ENCODE peak calls at places on chromosomes 7 and 10, in eight cellular contexts. E is NCI-H1105, Q is Kasumi-1, J is RCC 7860, W is omental fat pad, O is PC-3, L is SJSA1, Z is activated T-cell treated with anti-CD3 and anti-CD28 coated beads for 1 hour. N is an unnamed sample.

GRCh38 chr7:155471728-155472127 is 13.8 kb downstream of the EN2 start:
- DNase-seq in E (no peak), Q (no peak), J (no peak), W (no peak), O (no peak), L (no peak), Z (no peak), N (no peak)

GRCh38 chr10:110918269-110918632 is 729 bp downstream of the BBIP1 start:
- DNase-seq in E (peak), Q (peak), J (peak), W (peak), O (peak), L (peak), Z (peak), N (peak)

GRCh38 chr7:114153700-114154099 is 234.9 kb upstream of the PPP1R3A start:
- DNase-seq in E (no peak), Q (no peak), J (no peak), W (no peak), O (no peak), L (no peak), Z (no peak), N (no peak)

GRCh38 chr7:100875356-100875751 is 451 bp downstream of the SRRT start:
- DNase-seq in E (no peak), Q (no peak), J (peak), W (no peak), O (peak), L (no peak), Z (no peak), N (no peak)

GRCh38 chr10:99331207-99331803 is 2.1 kb downstream of the CNNM1 start:
- DNase-seq in E (no peak), Q (peak), J (no peak), W (no peak), O (peak), L (no peak), Z (no peak), N (no peak)

GRCh38 chr10:124586142-124586541 is 124.5 kb downstream of the LHPP start:
- DNase-seq in E (no peak), Q (no peak), J (no peak), W (no peak), O (no peak), L (no peak), Z (no peak), N (no peak)

GRCh38 chr10:93501650-93502049 is 5.2 kb downstream of the CEP55 start:
- DNase-seq in E (no peak), Q (no peak), J (no peak), W (no peak), O (no peak), L (no peak), Z (no peak), N (no peak)

GRCh38 chr10:131708225-131708624 is 192.6 kb upstream of the PPP2R2D start:
- DNase-seq in E (no peak), Q (no peak), J (no peak), W (no peak), O (no peak), L (no peak), Z (no peak), N (no peak)

GRCh38 chr10:97861351-97861750 is 11.7 kb downstream of the GOLGA7B start:
- DNase-seq in E (no peak), Q (peak), J (peak), W (no peak), O (peak), L (no peak), Z (no peak), N (peak)

GRCh38 chr10:74039561-74040145 is 41.7 kb downstream of the VCL start:
- DNase-seq in E (no peak), Q (peak), J (no peak), W (no peak), O (no peak), L (no peak), Z (no peak), N (no peak)

GRCh38 chr7:137890449-137890916 is 43.7 kb upstream of the DGKI start:
- DNase-seq in E (no peak), Q (no peak), J (no peak), W (no peak), O (no peak), L (no peak), Z (no peak), N (no peak)

GRCh38 chr7:32164341-32164996 is 94.3 kb upstream of the PDE1C start:
- DNase-seq in E (no peak), Q (peak), J (peak), W (no peak), O (peak), L (peak), Z (no peak), N (peak)

GRCh38 chr10:119412244-119412750 is 130.2 kb downstream of the RGS10 start:
- DNase-seq in E (no peak), Q (no peak), J (no peak), W (no peak), O (no peak), L (no peak), Z (no peak), N (no peak)

GRCh38 chr7:1693991-1694524 is 24.0 kb downstream of the ELFN1 start:
- DNase-seq in E (no peak), Q (no peak), J (no peak), W (peak), O (peak), L (peak), Z (no peak), N (peak)

GRCh38 chr7:1059200-1060091 is 15.1 kb downstream of the GPR146 start:
- DNase-seq in E (no peak), Q (no peak), J (no peak), W (no peak), O (no peak), L (no peak), Z (no peak), N (no peak)

GRCh38 chr10:3048114-3049019 is 19.0 kb upstream of the PFKP start:
- DNase-seq in E (no peak), Q (no peak), J (peak), W (no peak), O (no peak), L (no peak), Z (no peak), N (no peak)

GRCh38 chr7:152050547-152050971 is 25.1 kb downstream of the GALNT11 start:
- DNase-seq in E (no peak), Q (no peak), J (no peak), W (no peak), O (no peak), L (peak), Z (no peak), N (no peak)

GRCh38 chr10:92699518-92700272 is 9.9 kb downstream of the HHEX start:
- DNase-seq in E (no peak), Q (peak), J (no peak), W (no peak), O (peak), L (peak), Z (no peak), N (peak)